ENCODE peak calls at places on chromosomes 13 and 19, in eight cellular contexts. E is tibial artery; F is CD4-positive, alpha-beta memory T cell; L is HL-60; I is brain microvascular endothelial cell; A is coronary artery; S is dorsolateral prefrontal cortex; N is CD8-positive, alpha-beta memory T cell. Z is an unnamed sample.

GRCh38 chr13:34993470-34993869 is 51.4 kb downstream of the NBEA start:
- DNase-seq in E (no peak), F (no peak), L (no peak), I (peak; percentile 15), A (no peak), S (no peak), N (no peak), Z (no peak)

GRCh38 chr19:48724796-48725753 is 5.5 kb upstream of the MAMSTR start:
- DNase-seq in E (no peak), F (peak; percentile 65), L (peak; percentile 57), I (peak; percentile 88), A (no peak), S (peak; percentile 16), N (peak; percentile 47), Z (peak; percentile 68)

GRCh38 chr19:49864890-49865289 is 2.5 kb downstream of the PNKP start:
- DNase-seq in E (no peak), F (no peak), L (no peak), I (no peak), A (no peak), S (no peak), N (no peak), Z (no peak)

GRCh38 chr13:23889598-23890224 is 511 bp upstream of the MIPEP start:
- DNase-seq in E (no peak), F (no peak), L (no peak), I (no peak), A (no peak), S (no peak), N (no peak), Z (peak; percentile 4)

GRCh38 chr13:102392810-102393209 is 9.0 kb downstream of the FGF14 start:
- DNase-seq in E (no peak), F (no peak), L (no peak), I (no peak), A (no peak), S (no peak), N (no peak), Z (no peak)

GRCh38 chr19:42204684-42205083 is 12.8 kb downstream of the DEDD2 start:
- DNase-seq in E (no peak), F (no peak), L (no peak), I (no peak), A (no peak), S (no peak), N (no peak), Z (no peak)

GRCh38 chr19:7483720-7484201 is 5.1 kb downstream of the PEX11G start:
- DNase-seq in E (no peak), F (no peak), L (peak; percentile 49), I (no peak), A (no peak), S (no peak), N (no peak), Z (no peak)

GRCh38 chr19:35879770-35880317 is 11.5 kb downstream of the APLP1 start:
- DNase-seq in E (peak; percentile 87), F (peak; percentile 67), L (no peak), I (peak; percentile 88), A (peak; percentile 85), S (peak; percentile 76), N (peak; percentile 63), Z (peak; percentile 58)

GRCh38 chr19:38524994-38525634 is 91.6 kb downstream of the RYR1 start:
- DNase-seq in E (no peak), F (no peak), L (no peak), I (no peak), A (no peak), S (no peak), N (no peak), Z (no peak)

GRCh38 chr13:50531917-50532899 is 311.3 kb downstream of the DLEU7 start:
- DNase-seq in E (no peak), F (peak; percentile 18), L (no peak), I (peak; percentile 29), A (no peak), S (no peak), N (no peak), Z (no peak)

GRCh38 chr13:30429721-30430694 is 7.7 kb downstream of the UBE2L5 start:
- DNase-seq in E (no peak), F (no peak), L (no peak), I (peak; percentile 84), A (no peak), S (no peak), N (no peak), Z (no peak)

GRCh38 chr13:113901642-113902041 is 37.8 kb upstream of the GAS6 start:
- DNase-seq in E (no peak), F (no peak), L (no peak), I (no peak), A (no peak), S (no peak), N (no peak), Z (no peak)

GRCh38 chr13:24038405-24038804 is 122.1 kb upstream of the SPATA13 start:
- DNase-seq in E (no peak), F (no peak), L (no peak), I (peak; percentile 53), A (no peak), S (no peak), N (no peak), Z (no peak)

GRCh38 chr13:110799246-110800236 is 86.0 kb downstream of the ING1 start:
- DNase-seq in E (peak; percentile 71), F (no peak), L (no peak), I (peak; percentile 39), A (no peak), S (no peak), N (no peak), Z (no peak)

GRCh38 chr13:103102482-103102881 is 36.3 kb upstream of the SLC10A2 start:
- DNase-seq in E (no peak), F (no peak), L (no peak), I (peak; percentile 3), A (no peak), S (no peak), N (no peak), Z (no peak)

GRCh38 chr19:19137556-19138109 is 645 bp downstream of the TMEM161A start:
- DNase-seq in E (no peak), F (no peak), L (no peak), I (no peak), A (no peak), S (no peak), N (no peak), Z (no peak)

GRCh38 chr13:62375653-62376052 is 960.0 kb upstream of the PCDH20 start:
- DNase-seq in E (no peak), F (no peak), L (no peak), I (no peak), A (no peak), S (no peak), N (no peak), Z (no peak)

GRCh38 chr19:53290758-53291549 is 23.4 kb upstream of the VN1R4 start:
- DNase-seq in E (no peak), F (no peak), L (no peak), I (no peak), A (no peak), S (no peak), N (no peak), Z (no peak)

GRCh38 chr19:45506246-45506990 is 861 bp upstream of the VASP start:
- DNase-seq in E (peak; percentile 96), F (peak; percentile 98), L (peak; percentile 87), I (peak; percentile 92), A (peak; percentile 94), S (peak; percentile 95), N (peak; percentile 97), Z (peak; percentile 92)

GRCh38 chr19:45503909-45504308 is 3.4 kb upstream of the VASP start:
- DNase-seq in E (no peak), F (no peak), L (no peak), I (no peak), A (no peak), S (no peak), N (no peak), Z (no peak)

GRCh38 chr19:45506991-45507863 is at the start of gene VASP:
- DNase-seq in E (peak; percentile 92), F (peak; percentile 94), L (peak; percentile 88), I (peak; percentile 85), A (peak; percentile 86), S (peak; percentile 83), N (peak; percentile 88), Z (peak; percentile 85)

GRCh38 chr19:45505151-45505995 is 1.9 kb upstream of the VASP start:
- DNase-seq in E (no peak), F (no peak), L (no peak), I (peak; percentile 54), A (no peak), S (no peak), N (no peak), Z (no peak)

DNA sequence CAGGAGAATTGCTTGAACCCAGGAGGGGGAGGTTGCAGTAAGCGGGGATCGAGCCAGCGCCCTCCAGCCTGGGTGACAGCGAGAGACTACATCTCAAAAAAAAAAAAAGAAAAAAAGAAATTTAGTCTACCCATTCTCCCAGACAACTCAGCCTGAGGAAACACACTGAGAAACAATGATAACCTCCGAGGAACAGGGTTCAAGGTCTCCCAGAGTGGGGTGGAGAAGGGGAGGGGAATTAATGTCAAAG is 1.4 kb upstream of the VASP start:
- DNase-seq in E (no peak), F (no peak), L (no peak), I (no peak), A (no peak), S (no peak), N (no peak), Z (no peak)
- H3K27ac ChIP-seq in E (peak overlapping the region; percentile 93), F (peak overlapping the region; percentile 90), L (no peak overlapping the region), I (peak overlapping the region; percentile 91), A (peak overlapping the region; percentile 85), S (no peak overlapping the region), N (peak overlapping the region; percentile 97), Z (peak overlapping the region; percentile 95)

GRCh38 chr19:46412983-46413261 is 442 bp downstream of the CCDC8 start:
- DNase-seq in E (no peak), F (no peak), L (no peak), I (no peak), A (no peak), S (no peak), N (no peak), Z (no peak)
- H3K4me3 ChIP-seq in E (peak overlapping the region; percentile 58), F (no peak overlapping the region), L (no peak overlapping the region), I (peak overlapping the region; percentile 67), A (peak overlapping the region; percentile 78), S (peak overlapping the region; percentile 35), N (no peak overlapping the region), Z (no peak overlapping the region)

GRCh38 chr19:58476498-58477015 is 405 bp downstream of the ZNF446 start:
- DNase-seq in E (no peak), F (no peak), L (no peak), I (no peak), A (no peak), S (no peak), N (no peak), Z (no peak)
- H3K27ac ChIP-seq in E (peak overlapping the region; percentile 92), F (peak overlapping the region; percentile 90), L (peak overlapping the region; percentile 79), I (peak overlapping the region; percentile 90), A (peak overlapping the region; percentile 64), S (peak overlapping the region; percentile 75), N (peak overlapping the region; percentile 95), Z (peak overlapping the region; percentile 96)

DNA sequence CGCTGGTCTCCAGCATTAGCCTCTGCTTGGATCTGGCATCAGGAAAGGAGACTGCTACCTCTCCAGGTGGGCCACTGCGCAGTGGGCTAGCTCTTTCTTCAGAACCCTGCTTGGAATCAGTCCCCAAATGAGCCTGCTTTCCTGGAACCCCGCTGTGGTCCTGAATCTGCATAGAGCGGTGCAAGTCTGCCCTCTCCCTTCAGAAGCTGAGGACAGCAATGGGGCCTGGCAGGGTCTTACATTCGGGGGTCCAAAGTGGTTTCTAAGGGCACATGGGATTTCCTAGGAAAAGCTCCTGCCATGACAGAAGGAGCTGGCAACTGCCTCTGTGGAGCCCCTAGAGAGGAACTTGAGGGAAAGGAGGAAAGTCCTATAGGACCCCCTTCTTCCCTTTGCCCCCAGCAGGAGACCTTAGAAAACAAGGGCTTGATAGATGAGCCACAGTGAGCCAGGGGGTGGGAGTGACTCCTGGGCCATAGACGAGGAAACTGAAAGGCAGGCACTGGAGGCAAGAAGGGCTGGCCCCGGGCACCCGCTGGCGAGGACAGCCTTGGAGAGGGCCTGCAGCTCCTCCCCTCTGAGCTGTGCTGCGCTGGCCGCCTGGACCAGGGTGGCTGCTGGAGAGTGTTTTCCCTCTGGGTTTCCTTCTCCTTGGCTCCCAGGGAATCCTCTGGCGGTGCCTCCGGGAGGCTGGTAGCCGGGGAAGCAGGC is 1.4 kb upstream of the VSTM2B start:
- DNase-seq in E (no peak), F (no peak), L (no peak), I (no peak), A (no peak), S (peak; percentile 42), N (no peak), Z (no peak)
- H3K4me3 ChIP-seq in E (no peak overlapping the region), F (no peak overlapping the region), L (no peak overlapping the region), I (no peak overlapping the region), A (no peak overlapping the region), S (peak overlapping the region; percentile 61), N (no peak overlapping the region), Z (no peak overlapping the region)